ENCODE peak calls at places on chromosomes 5 and 9, in nine cellular contexts. E, G, M, I, R, A, X, D and P are unnamed samples.
A peak's percentile ranks its signal among the peaks of the same experiment; 100 is the strongest.

GRCh38 chr9:83199240-83199639 is 136.3 kb upstream of the RASEF start:
- DNase-seq in E (peak; percentile 56), I (peak; percentile 60), G (peak; percentile 24), M (no peak), R (no peak), X (peak; percentile 16), A (peak; percentile 18), D (peak; percentile 65), P (peak; percentile 9)

GRCh38 chr5:141969783-141970741 is 1.2 kb downstream of the RNF14 start:
- DNase-seq in A (no peak), M (no peak), G (no peak), D (no peak), R (no peak), E (no peak), I (no peak), X (no peak), P (no peak)

GRCh38 chr5:103589416-103590175 is 27.0 kb upstream of the NUDT12 start:
- DNase-seq in X (no peak), M (no peak), A (no peak), D (no peak), E (no peak), R (no peak), I (no peak), G (peak; percentile 69), P (no peak)

GRCh38 chr9:35487066-35487465 is 2.8 kb upstream of the RUSC2 start:
- DNase-seq in A (no peak), X (no peak), M (no peak), G (no peak), D (no peak), I (no peak), E (no peak), R (no peak), P (no peak)

GRCh38 chr5:154198611-154199230 is 8.2 kb downstream of the GALNT10 start:
- DNase-seq in G (no peak), D (no peak), E (no peak), M (no peak), I (peak; percentile 24), X (no peak), A (peak; percentile 57), R (no peak), P (no peak)

GRCh38 chr9:104633976-104634520 is 16.0 kb upstream of the OR13C9 start:
- DNase-seq in X (no peak), A (no peak), I (no peak), E (no peak), R (no peak), D (no peak), M (no peak), G (no peak), P (no peak)

GRCh38 chr5:19496056-19496455 is 491.9 kb downstream of the CDH18 start:
- DNase-seq in X (no peak), M (no peak), A (no peak), G (no peak), D (no peak), I (no peak), E (no peak), R (no peak), P (no peak)

GRCh38 chr5:105953616-105954015 is 1717.1 kb downstream of the EFNA5 start:
- DNase-seq in D (no peak), X (no peak), E (no peak), G (no peak), M (no peak), I (no peak), R (no peak), A (no peak), P (no peak)

GRCh38 chr5:38403407-38403806 is 145.0 kb downstream of the EGFLAM start:
- DNase-seq in X (no peak), M (no peak), I (no peak), G (no peak), A (no peak), D (no peak), R (no peak), E (no peak), P (no peak)